ENCODE peak calls at places on chromosomes 5 and 9, in five cellular contexts. E is mucosa of descending colon; P is activated B cell treated with CpG ODN at 0.5 μM for 24 hours; K is CD8-positive, alpha-beta T cell; B is right lobe of liver. D is an unnamed sample.

GRCh38 chr5:30100929-30101328 is 1092.6 kb upstream of the CDH6 start:
- DNase-seq in B (no peak), E (no peak), P (no peak), K (no peak), D (no peak)

GRCh38 chr9:37775216-37775919 is 9.5 kb downstream of the EXOSC3 start:
- DNase-seq in E (no peak), B (no peak), K (no peak), P (no peak), D (no peak)

GRCh38 chr9:84301851-84302250 is 38.7 kb downstream of the SLC28A3 start:
- DNase-seq in B (no peak), P (no peak), E (no peak), K (no peak), D (no peak)

GRCh38 chr9:112380102-112380581 is at the start of gene HSDL2:
- DNase-seq in B (no peak), E (no peak), K (no peak), P (no peak), D (no peak)

GRCh38 chr5:132473608-132474007 is 17.0 kb downstream of the IRF1 start:
- DNase-seq in E (peak), P (peak), K (no peak), B (no peak), D (no peak)

GRCh38 chr5:35668794-35669193 is 51.1 kb downstream of the SPEF2 start:
- DNase-seq in E (no peak), P (no peak), K (no peak), B (no peak), D (no peak)

GRCh38 chr9:98146101-98146991 is 27.3 kb upstream of the TRIM14 start:
- DNase-seq in E (peak), B (peak), K (no peak), P (no peak), D (peak)

GRCh38 chr5:143261748-143262392 is 141.6 kb downstream of the NR3C1 start:
- DNase-seq in P (no peak), E (no peak), K (no peak), B (no peak), D (peak)

GRCh38 chr5:67511911-67512310 is 315.3 kb upstream of the CD180 start:
- DNase-seq in K (no peak), B (no peak), E (no peak), P (no peak), D (no peak)

GRCh38 chr5:73387630-73388370 is 60.8 kb downstream of the FOXD1 start:
- DNase-seq in B (no peak), P (no peak), E (no peak), K (peak), D (no peak)

GRCh38 chr9:3954950-3955670 is 344.8 kb downstream of the GLIS3 start:
- DNase-seq in K (no peak), P (no peak), B (no peak), E (no peak), D (no peak)

GRCh38 chr5:67095346-67095871 is 101.2 kb downstream of the CD180 start:
- DNase-seq in K (no peak), E (peak), B (peak), P (no peak), D (no peak)

GRCh38 chr9:127308559-127309429 is 44.2 kb downstream of the GARNL3 start:
- DNase-seq in P (no peak), B (no peak), E (no peak), K (no peak), D (no peak)

GRCh38 chr9:123710299-123710698 is 219.6 kb downstream of the DENND1A start:
- DNase-seq in B (no peak), K (no peak), E (no peak), P (no peak), D (no peak)

GRCh38 chr5:89273289-89273688 is 390.3 kb upstream of the MEF2C start:
- DNase-seq in K (no peak), E (no peak), B (no peak), P (no peak), D (no peak)

GRCh38 chr5:15538516-15538915 is 38.5 kb downstream of the FBXL7 start:
- DNase-seq in E (no peak), B (no peak), P (no peak), K (no peak), D (no peak)

GRCh38 chr5:6729400-6730310 is 16.4 kb downstream of the TENT4A start:
- DNase-seq in P (no peak), K (peak), E (peak), B (no peak), D (no peak)

GRCh38 chr5:107337281-107337680 is 333.5 kb downstream of the EFNA5 start:
- DNase-seq in K (no peak), P (no peak), B (no peak), E (no peak), D (no peak)

GRCh38 chr5:105956456-105957177 is 1714.1 kb downstream of the EFNA5 start:
- DNase-seq in P (no peak), E (no peak), K (no peak), B (no peak), D (no peak)

GRCh38 chr5:147303976-147304375 is 69.2 kb downstream of the STK32A start:
- DNase-seq in E (no peak), K (no peak), B (no peak), P (no peak), D (no peak)

GRCh38 chr9:88075966-88076285 is 62.3 kb downstream of the SPATA31C2 start:
- DNase-seq in K (no peak), B (no peak), E (no peak), P (no peak), D (no peak)

GRCh38 chr9:119009253-119009652 is 360.0 kb downstream of the BRINP1 start:
- DNase-seq in K (no peak), B (no peak), P (no peak), E (no peak), D (no peak)

GRCh38 chr9:106218854-106219253 is 524.5 kb downstream of the TMEM38B start:
- DNase-seq in P (no peak), K (no peak), E (no peak), B (no peak), D (no peak)

GRCh38 chr9:113649054-113649453 is 185.5 kb downstream of the RGS3 start:
- DNase-seq in K (no peak), P (no peak), B (no peak), E (no peak), D (no peak)

GRCh38 chr5:27708579-27708978 is 670.2 kb upstream of the CDH9 start:
- DNase-seq in E (no peak), P (no peak), K (no peak), B (no peak), D (no peak)

GRCh38 chr5:135873831-135874230 is 21.8 kb downstream of the IL9 start:
- DNase-seq in P (no peak), K (no peak), B (no peak), E (no peak), D (no peak)

GRCh38 chr9:81787747-81788632 is 98.6 kb upstream of the TLE1 start:
- DNase-seq in K (no peak), E (peak), P (no peak), B (no peak), D (no peak)

GRCh38 chr5:1357946-1358725 is 13.2 kb upstream of the CLPTM1L start:
- DNase-seq in K (no peak), B (peak), P (no peak), E (no peak), D (peak)

GRCh38 chr5:100182402-100182801 is 352.8 kb upstream of the FAM174A start:
- DNase-seq in B (no peak), P (no peak), E (no peak), K (no peak), D (no peak)

GRCh38 chr5:72394688-72395087 is 74.5 kb downstream of the PTCD2 start:
- DNase-seq in B (no peak), E (no peak), P (no peak), K (no peak), D (no peak)

GRCh38 chr9:14158911-14159310 is 155.0 kb downstream of the NFIB start:
- DNase-seq in E (no peak), K (no peak), B (no peak), P (no peak), D (no peak)

GRCh38 chr5:54315736-54316135 is 5.4 kb upstream of the ARL15 start:
- DNase-seq in K (no peak), B (no peak), P (no peak), E (no peak), D (no peak)

GRCh38 chr9:125805057-125805456 is 57.9 kb downstream of the PBX3 start:
- DNase-seq in P (no peak), E (no peak), K (no peak), B (no peak), D (no peak)

GRCh38 chr5:141558150-141558549 is 60.6 kb downstream of the DIAPH1 start:
- DNase-seq in P (no peak), B (no peak), E (no peak), K (no peak), D (no peak)

GRCh38 chr9:130735566-130735965 is 42.0 kb downstream of the EXOSC2 start:
- DNase-seq in P (no peak), E (no peak), B (no peak), K (no peak), D (no peak)

GRCh38 chr5:139742173-139742903 is 53.3 kb upstream of the PSD2 start:
- DNase-seq in K (no peak), P (no peak), B (no peak), E (no peak), D (no peak)

GRCh38 chr9:36961051-36961450 is 73.0 kb downstream of the PAX5 start:
- DNase-seq in B (no peak), E (no peak), K (no peak), P (no peak), D (no peak)

DNA sequence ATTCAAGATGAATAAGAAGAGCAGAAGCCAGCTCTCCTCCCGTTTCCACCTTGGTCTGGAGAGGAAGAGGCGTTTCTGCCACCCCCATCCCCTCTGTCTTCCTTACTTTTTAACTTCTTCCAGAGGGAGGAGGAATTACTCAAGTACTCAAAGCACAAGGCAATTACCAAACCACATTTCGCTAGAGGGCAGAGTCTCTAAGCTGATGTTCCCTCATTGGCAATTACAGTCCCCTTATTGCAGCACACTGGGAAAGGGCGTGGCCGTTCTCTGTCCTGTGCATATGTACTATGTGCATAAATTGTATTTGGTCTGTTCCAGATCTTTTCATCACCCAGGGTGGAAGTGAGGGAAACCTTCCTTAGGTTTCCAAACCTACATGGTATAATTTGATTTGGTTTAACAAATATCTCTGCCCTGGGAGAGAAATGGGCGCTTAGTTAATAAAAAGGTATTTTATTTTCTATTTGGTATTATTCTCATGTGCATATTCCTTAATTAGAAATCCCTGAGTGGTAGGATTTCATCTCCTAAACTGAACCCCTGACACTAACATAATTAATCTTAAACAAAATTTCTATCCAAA is 29.8 kb upstream of the ALDOB start:
- DNase-seq in E (peak), P (no peak), K (no peak), B (no peak), D (no peak)
- TF ChIP-seq CTCF in E (peak), P (no peak), K (no peak), B (peak), D (no peak)

GRCh38 chr9:18822850-18823249 is 210.2 kb downstream of the SAXO1 start:
- DNase-seq in B (no peak), K (no peak), P (no peak), E (no peak), D (no peak)

GRCh38 chr9:18821794-18822193 is 211.2 kb downstream of the SAXO1 start:
- DNase-seq in K (no peak), B (no peak), P (no peak), E (no peak), D (no peak)

GRCh38 chr9:18826248-18826647 is 206.8 kb downstream of the SAXO1 start:
- DNase-seq in B (no peak), E (no peak), P (no peak), K (no peak), D (no peak)

GRCh38 chr9:18825775-18826174 is 207.2 kb downstream of the SAXO1 start:
- DNase-seq in B (no peak), P (no peak), K (no peak), E (no peak), D (no peak)

GRCh38 chr9:18824095-18824666 is 208.8 kb downstream of the SAXO1 start:
- DNase-seq in B (no peak), P (no peak), E (no peak), K (no peak), D (no peak)
- TF ChIP-seq CTCF in B (peak), P (no peak), E (no peak), K (no peak), D (no peak)

GRCh38 chr5:159531554-159532105 is 201.3 kb upstream of the IL12B start:
- DNase-seq in B (no peak), P (no peak), E (no peak), K (no peak), D (no peak)
- TF ChIP-seq CTCF in B (no peak), P (no peak), E (no peak), K (no peak), D (no peak)

DNA sequence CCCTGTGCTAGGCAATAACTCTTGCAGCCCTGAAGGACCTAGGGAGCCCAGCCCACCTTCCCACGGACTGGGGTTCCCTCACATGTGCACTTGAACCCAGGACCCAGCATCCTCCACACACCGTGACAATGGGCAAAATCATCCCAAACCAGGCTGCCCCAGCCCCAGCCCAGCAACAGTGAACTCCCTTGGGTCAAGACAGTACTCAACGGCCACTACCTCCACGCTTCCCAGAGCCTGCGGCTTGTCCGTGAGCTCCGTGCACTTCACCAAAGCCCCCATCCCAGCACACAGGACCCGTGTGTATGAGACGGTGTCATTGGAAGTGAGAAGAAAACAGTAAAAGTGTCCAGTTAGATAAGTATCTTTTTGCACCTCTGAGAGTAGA is 55.8 kb downstream of the IPPK start:
- DNase-seq in E (no peak), P (no peak), K (no peak), B (no peak), D (no peak)
- TF ChIP-seq CTCF in E (no peak), P (no peak), K (no peak), B (no peak), D (no peak)

DNA sequence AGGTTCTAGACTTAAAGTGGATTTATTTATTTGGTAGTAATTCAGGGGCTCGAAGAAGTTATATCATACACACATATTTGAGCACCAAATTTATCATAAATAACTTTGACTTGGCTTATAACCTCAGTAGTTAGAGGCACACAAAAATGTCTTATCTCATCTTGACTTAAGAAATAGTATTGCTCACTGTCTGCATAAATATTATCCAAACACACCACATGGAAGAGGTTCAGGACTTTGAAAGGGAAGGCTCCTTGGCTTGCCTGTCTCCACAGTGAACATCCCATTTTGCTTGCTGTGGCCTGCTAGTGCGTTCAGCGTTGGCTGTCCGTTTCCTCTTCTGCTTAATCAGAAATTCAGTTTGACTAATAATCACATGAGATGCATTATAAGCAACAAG is 13.9 kb downstream of the GRXCR2 start:
- DNase-seq in B (no peak), K (no peak), P (no peak), E (no peak), D (no peak)
- TF ChIP-seq CTCF in B (no peak), K (no peak), P (no peak), E (no peak), D (no peak)

DNA sequence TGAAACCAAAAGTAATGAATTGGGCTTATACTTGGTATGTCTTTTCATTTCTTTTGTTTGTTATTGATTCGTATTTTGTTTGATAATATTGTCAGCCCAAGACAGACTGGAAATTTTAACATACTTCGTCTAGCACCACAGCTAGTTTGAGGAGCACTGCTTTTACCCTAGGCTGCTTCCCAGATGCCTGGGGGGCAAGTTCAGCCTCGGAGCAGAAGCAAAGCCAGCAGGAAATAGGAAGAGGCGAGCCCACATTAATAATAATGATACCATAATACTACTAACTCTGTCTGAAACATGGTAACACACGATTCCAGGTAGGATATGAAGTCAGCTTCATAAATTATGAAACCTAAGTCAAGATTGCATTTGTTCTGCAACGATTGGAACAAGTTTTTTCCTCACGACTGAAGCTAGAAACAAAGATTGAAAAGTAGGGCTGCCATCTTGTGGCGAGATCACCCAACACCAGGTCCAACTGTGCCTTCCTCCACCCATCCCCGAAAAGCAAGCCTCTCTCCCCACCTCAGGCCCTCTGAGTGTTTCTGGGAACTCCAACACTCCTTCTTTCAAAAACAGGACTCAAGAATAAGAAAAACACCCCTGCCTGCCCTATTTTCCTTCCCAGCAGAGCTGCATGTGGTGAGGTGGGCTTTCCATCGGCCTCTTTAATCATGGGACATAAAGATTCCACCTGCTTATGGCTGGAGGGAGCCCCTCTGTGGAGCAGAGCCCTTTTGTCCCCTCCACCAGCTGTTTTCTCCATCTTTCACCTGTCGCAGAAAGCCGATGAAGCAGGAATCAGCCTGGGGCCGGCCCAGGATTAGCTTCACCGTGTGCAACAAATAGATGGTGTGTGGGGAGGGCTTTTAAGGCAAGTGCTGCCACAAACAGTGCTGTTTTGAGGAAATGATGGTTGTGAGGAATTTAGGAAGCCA is 236.3 kb downstream of the CAAP1 start:
- DNase-seq in B (no peak), E (no peak), P (no peak), K (no peak), D (no peak)
- TF ChIP-seq CTCF in B (no peak), E (no peak), P (no peak), K (no peak), D (no peak)

GRCh38 chr5:10457682-10458574 is 16.2 kb downstream of the ROPN1L start:
- DNase-seq in E (peak), B (no peak), P (no peak), K (no peak), D (no peak)
- TF ChIP-seq CTCF in E (no peak), B (no peak), P (no peak), K (no peak), D (no peak)